ENCODE peak calls at places on chromosome 20, in eight cellular contexts. One of them, this sample, is unnamed.

GRCh38 chr20:34078540-34078939 is 33.5 kb downstream of the EIF2S2 start:
- DNase-seq in esophagus squamous epithelium: no peak
- DNase-seq in activated T-helper 9 cell treated with anti-CD3 and anti-CD28 coated beads, Interleukin-2, amount 50 U/mL, for 16 hours: no peak
- DNase-seq in stromal cell of bone marrow: no peak
- DNase-seq in stimulated activated CD4-positive, alpha-beta T cell treated with anti-CD3 and anti-CD28 coated beads, Interleukin-2, amount 100 ng/mL, for 48 hours: no peak
- DNase-seq in WTC11: no peak
- DNase-seq in naive B cell: no peak
- DNase-seq in posterior vena cava: no peak
- DNase-seq in this sample: no peak

GRCh38 chr20:16922834-16923233 is 174.7 kb downstream of the OTOR start:
- DNase-seq in naive B cell: no peak
- DNase-seq in stromal cell of bone marrow: peak; percentile 93
- DNase-seq in activated T-helper 9 cell treated with anti-CD3 and anti-CD28 coated beads, Interleukin-2, amount 50 U/mL, for 16 hours: no peak
- DNase-seq in stimulated activated CD4-positive, alpha-beta T cell treated with anti-CD3 and anti-CD28 coated beads, Interleukin-2, amount 100 ng/mL, for 48 hours: no peak
- DNase-seq in WTC11: no peak
- DNase-seq in esophagus squamous epithelium: no peak
- DNase-seq in posterior vena cava: no peak
- DNase-seq in this sample: peak; percentile 78

GRCh38 chr20:34643919-34644318 is 33.0 kb downstream of the PIGU start:
- DNase-seq in posterior vena cava: no peak
- DNase-seq in WTC11: no peak
- DNase-seq in stromal cell of bone marrow: peak; percentile 49
- DNase-seq in naive B cell: no peak
- DNase-seq in stimulated activated CD4-positive, alpha-beta T cell treated with anti-CD3 and anti-CD28 coated beads, Interleukin-2, amount 100 ng/mL, for 48 hours: no peak
- DNase-seq in activated T-helper 9 cell treated with anti-CD3 and anti-CD28 coated beads, Interleukin-2, amount 50 U/mL, for 16 hours: no peak
- DNase-seq in esophagus squamous epithelium: no peak
- DNase-seq in this sample: peak; percentile 40

GRCh38 chr20:50144362-50144761 is 9.2 kb downstream of the PEDS1 start:
- DNase-seq in posterior vena cava: peak; percentile 91
- DNase-seq in esophagus squamous epithelium: no peak
- DNase-seq in stimulated activated CD4-positive, alpha-beta T cell treated with anti-CD3 and anti-CD28 coated beads, Interleukin-2, amount 100 ng/mL, for 48 hours: no peak
- DNase-seq in activated T-helper 9 cell treated with anti-CD3 and anti-CD28 coated beads, Interleukin-2, amount 50 U/mL, for 16 hours: no peak
- DNase-seq in stromal cell of bone marrow: peak; percentile 99
- DNase-seq in naive B cell: no peak
- DNase-seq in WTC11: no peak
- DNase-seq in this sample: peak; percentile 92

GRCh38 chr20:58973179-58973578 is 7.9 kb upstream of the NELFCD start:
- DNase-seq in posterior vena cava: no peak
- DNase-seq in stimulated activated CD4-positive, alpha-beta T cell treated with anti-CD3 and anti-CD28 coated beads, Interleukin-2, amount 100 ng/mL, for 48 hours: no peak
- DNase-seq in naive B cell: no peak
- DNase-seq in stromal cell of bone marrow: no peak
- DNase-seq in esophagus squamous epithelium: no peak
- DNase-seq in WTC11: no peak
- DNase-seq in activated T-helper 9 cell treated with anti-CD3 and anti-CD28 coated beads, Interleukin-2, amount 50 U/mL, for 16 hours: no peak
- DNase-seq in this sample: no peak

GRCh38 chr20:650954-651353 is 2.0 kb downstream of the SRXN1 start:
- DNase-seq in esophagus squamous epithelium: no peak
- DNase-seq in activated T-helper 9 cell treated with anti-CD3 and anti-CD28 coated beads, Interleukin-2, amount 50 U/mL, for 16 hours: no peak
- DNase-seq in naive B cell: no peak
- DNase-seq in WTC11: no peak
- DNase-seq in stromal cell of bone marrow: no peak
- DNase-seq in stimulated activated CD4-positive, alpha-beta T cell treated with anti-CD3 and anti-CD28 coated beads, Interleukin-2, amount 100 ng/mL, for 48 hours: no peak
- DNase-seq in posterior vena cava: no peak
- DNase-seq in this sample: no peak

GRCh38 chr20:38853759-38854158 is 48.3 kb downstream of the PPP1R16B start:
- DNase-seq in stromal cell of bone marrow: no peak
- DNase-seq in posterior vena cava: no peak
- DNase-seq in activated T-helper 9 cell treated with anti-CD3 and anti-CD28 coated beads, Interleukin-2, amount 50 U/mL, for 16 hours: no peak
- DNase-seq in stimulated activated CD4-positive, alpha-beta T cell treated with anti-CD3 and anti-CD28 coated beads, Interleukin-2, amount 100 ng/mL, for 48 hours: no peak
- DNase-seq in naive B cell: no peak
- DNase-seq in esophagus squamous epithelium: no peak
- DNase-seq in WTC11: no peak
- DNase-seq in this sample: no peak

GRCh38 chr20:53773792-53774371 is 180.2 kb upstream of the ZNF217 start:
- DNase-seq in naive B cell: no peak
- DNase-seq in esophagus squamous epithelium: no peak
- DNase-seq in stromal cell of bone marrow: peak; percentile 97
- DNase-seq in WTC11: no peak
- DNase-seq in activated T-helper 9 cell treated with anti-CD3 and anti-CD28 coated beads, Interleukin-2, amount 50 U/mL, for 16 hours: no peak
- DNase-seq in posterior vena cava: no peak
- DNase-seq in stimulated activated CD4-positive, alpha-beta T cell treated with anti-CD3 and anti-CD28 coated beads, Interleukin-2, amount 100 ng/mL, for 48 hours: no peak
- DNase-seq in this sample: peak; percentile 93

GRCh38 chr20:40892642-40893041 is 136.0 kb upstream of the TOP1 start:
- DNase-seq in posterior vena cava: no peak
- DNase-seq in naive B cell: no peak
- DNase-seq in activated T-helper 9 cell treated with anti-CD3 and anti-CD28 coated beads, Interleukin-2, amount 50 U/mL, for 16 hours: no peak
- DNase-seq in esophagus squamous epithelium: no peak
- DNase-seq in stimulated activated CD4-positive, alpha-beta T cell treated with anti-CD3 and anti-CD28 coated beads, Interleukin-2, amount 100 ng/mL, for 48 hours: no peak
- DNase-seq in WTC11: no peak
- DNase-seq in stromal cell of bone marrow: no peak
- DNase-seq in this sample: no peak

This sample was measured in astrocyte of the spinal cord.